ENCODE peak calls at places on chromosomes 3 and 15, in nine cellular contexts. B is HuH-7.5; J is EH; N is NCI-H1092; I is lung; P is CD4-positive, alpha-beta T cell; G is LHCN-M2; R is activated CD8-positive, alpha-beta memory T cell treated with anti-CD3 and anti-CD28 coated beads for 48 hours; S is left kidney. W is an unnamed sample.

GRCh38 chr3:47525617-47526016 is 12.1 kb upstream of the ELP6 start:
- DNase-seq in B (no peak), J (no peak), N (no peak), I (no peak), P (no peak), G (peak; percentile 31), R (no peak), S (no peak), W (no peak)

GRCh38 chr3:72998489-72998888 is 1.9 kb downstream of the PPP4R2 start:
- DNase-seq in B (no peak), J (no peak), N (no peak), I (no peak), P (no peak), G (no peak), R (no peak), S (no peak), W (no peak)

GRCh38 chr15:39629906-39630305 is 49.0 kb downstream of the THBS1 start:
- DNase-seq in B (no peak), J (no peak), N (no peak), I (no peak), P (no peak), G (no peak), R (no peak), S (no peak), W (no peak)

GRCh38 chr15:48411971-48412591 is 80.9 kb downstream of the DUT start:
- DNase-seq in B (no peak), J (peak; percentile 97), N (no peak), I (no peak), P (no peak), G (peak; percentile 84), R (no peak), S (no peak), W (no peak)

GRCh38 chr3:189172668-189173419 is 1.1 kb downstream of the TPRG1 start:
- DNase-seq in B (no peak), J (peak; percentile 1), N (no peak), I (no peak), P (no peak), G (no peak), R (no peak), S (no peak), W (no peak)

GRCh38 chr3:128447561-128448013 is 19.1 kb downstream of the DNAJB8 start:
- DNase-seq in B (no peak), J (no peak), N (no peak), I (no peak), P (no peak), G (no peak), R (peak; percentile 23), S (no peak), W (no peak)

GRCh38 chr3:149771652-149772271 is 19.5 kb upstream of the COMMD2 start:
- DNase-seq in B (peak; percentile 22), J (peak; percentile 54), N (peak; percentile 31), I (peak; percentile 54), P (peak; percentile 6), G (peak; percentile 12), R (no peak), S (peak; percentile 67), W (peak; percentile 26)

GRCh38 chr15:80934761-80935221 is 54.8 kb downstream of the MESD start:
- DNase-seq in B (no peak), J (peak; percentile 80), N (no peak), I (no peak), P (no peak), G (peak; percentile 48), R (no peak), S (peak; percentile 45), W (no peak)

GRCh38 chr3:125033135-125033534 is 22.7 kb downstream of the HEG1 start:
- DNase-seq in B (no peak), J (no peak), N (no peak), I (no peak), P (no peak), G (peak; percentile 67), R (no peak), S (no peak), W (no peak)

GRCh38 chr3:177818712-177819111 is 621.4 kb upstream of the TBL1XR1 start:
- DNase-seq in B (no peak), J (no peak), N (no peak), I (no peak), P (no peak), G (no peak), R (no peak), S (no peak), W (no peak)

GRCh38 chr15:72796515-72797337 is 13.2 kb upstream of the ADPGK start:
- DNase-seq in B (peak; percentile 79), J (peak; percentile 48), N (peak; percentile 13), I (peak; percentile 33), P (no peak), G (peak; percentile 39), R (no peak), S (peak; percentile 84), W (peak; percentile 48)

GRCh38 chr3:169846458-169847193 is 23.1 kb downstream of the LRRC31 start:
- DNase-seq in B (no peak), J (peak; percentile 75), N (no peak), I (no peak), P (no peak), G (peak; percentile 57), R (no peak), S (no peak), W (no peak)

GRCh38 chr3:10149222-10149621 is 7.6 kb downstream of the VHL start:
- DNase-seq in B (no peak), J (no peak), N (no peak), I (no peak), P (no peak), G (no peak), R (no peak), S (no peak), W (no peak)

GRCh38 chr3:143535994-143536784 is 312.1 kb downstream of the SLC9A9 start:
- DNase-seq in B (no peak), J (no peak), N (no peak), I (no peak), P (no peak), G (no peak), R (no peak), S (no peak), W (no peak)

GRCh38 chr3:190053919-190054672 is 66.6 kb downstream of the P3H2 start:
- DNase-seq in B (no peak), J (peak; percentile 91), N (no peak), I (no peak), P (no peak), G (peak; percentile 83), R (no peak), S (no peak), W (no peak)